ENCODE peak calls at places on chromosomes 6 and 20, in five cellular contexts. G is GM23338, N is left lung, Z is spleen, T is heart right ventricle. S is an unnamed sample.

GRCh38 chr6:132527791-132528190 is 10.3 kb upstream of the TAAR9 start:
- DNase-seq in Z (no peak), N (no peak), T (no peak), G (no peak), S (no peak)

GRCh38 chr20:62133864-62134263 is 9.3 kb downstream of the PSMA7 start:
- DNase-seq in N (no peak), G (peak), T (no peak), Z (no peak), S (no peak)

GRCh38 chr6:48476257-48476656 is 365.3 kb upstream of the PTCHD4 start:
- DNase-seq in G (peak), N (no peak), T (no peak), Z (no peak), S (no peak)

GRCh38 chr6:129818251-129818650 is 42.9 kb downstream of the TMEM244 start:
- DNase-seq in Z (no peak), G (no peak), T (no peak), N (no peak), S (no peak)

GRCh38 chr20:760751-761417 is 7.4 kb downstream of the SLC52A3 start:
- DNase-seq in Z (no peak), G (peak), N (no peak), T (peak), S (no peak)

GRCh38 chr6:130178692-130179091 is 44.1 kb downstream of the SAMD3 start:
- DNase-seq in G (no peak), T (no peak), N (no peak), Z (no peak), S (no peak)

GRCh38 chr20:25632940-25633790 is 9.4 kb upstream of the NANP start:
- DNase-seq in T (no peak), N (no peak), Z (no peak), G (no peak), S (no peak)

GRCh38 chr20:46699651-46700359 is 9.6 kb upstream of the SLC2A10 start:
- DNase-seq in Z (no peak), T (no peak), G (peak), N (no peak), S (no peak)

GRCh38 chr6:114342086-114342825 is 567 bp downstream of the HS3ST5 start:
- DNase-seq in Z (peak), G (peak), N (peak), T (peak), S (no peak)

GRCh38 chr20:6580486-6580885 is 187.0 kb upstream of the BMP2 start:
- DNase-seq in G (no peak), N (no peak), T (peak), Z (no peak), S (no peak)

GRCh38 chr6:156902782-156903181 is 125.6 kb downstream of the ARID1B start:
- DNase-seq in Z (no peak), N (no peak), T (no peak), G (no peak), S (no peak)

GRCh38 chr6:17758113-17758512 is 51.4 kb upstream of the NUP153 start:
- DNase-seq in G (no peak), N (no peak), T (no peak), Z (no peak), S (no peak)

GRCh38 chr6:161736796-161737292 is 463.0 kb upstream of the AGPAT4 start:
- DNase-seq in G (peak), N (no peak), Z (no peak), T (no peak), S (no peak)

GRCh38 chr6:35500782-35501181 is 3.9 kb upstream of the TEAD3 start:
- DNase-seq in Z (no peak), G (no peak), T (no peak), N (no peak), S (no peak)

GRCh38 chr6:137313928-137314855 is 95.0 kb upstream of the IFNGR1 start:
- DNase-seq in Z (peak), T (peak), N (peak), G (peak), S (peak)

GRCh38 chr6:11214438-11214837 is 18.0 kb downstream of the NEDD9 start:
- DNase-seq in G (no peak), T (no peak), Z (no peak), N (no peak), S (no peak)

GRCh38 chr20:31605902-31606677 is 1.0 kb downstream of the ID1 start:
- DNase-seq in Z (peak), T (peak), G (peak), N (peak), S (peak)

GRCh38 chr6:157323924-157324276 is 581 bp upstream of the TMEM242 start:
- DNase-seq in N (peak), G (peak), Z (peak), T (peak), S (peak)

GRCh38 chr6:126437225-126437624 is 97.3 kb downstream of the CENPW start:
- DNase-seq in G (no peak), N (no peak), T (no peak), Z (no peak), S (no peak)

GRCh38 chr6:39804666-39805065 is 12.5 kb downstream of the DAAM2 start:
- DNase-seq in Z (no peak), T (no peak), N (no peak), G (no peak), S (peak)

GRCh38 chr6:106439459-106439858 is 78.9 kb downstream of the CRYBG1 start:
- DNase-seq in N (no peak), T (no peak), Z (no peak), G (no peak), S (no peak)

GRCh38 chr6:140071115-140071514 is 696.7 kb upstream of the CITED2 start:
- DNase-seq in Z (no peak), N (no peak), G (no peak), T (no peak), S (no peak)

GRCh38 chr20:39674842-39675241 is 712.7 kb downstream of the DHX35 start:
- DNase-seq in T (no peak), Z (no peak), N (no peak), G (no peak), S (no peak)

GRCh38 chr6:132115714-132116366 is 164.7 kb upstream of the CCN2 start:
- DNase-seq in Z (no peak), T (no peak), N (no peak), G (no peak), S (no peak)

GRCh38 chr6:131574686-131575085 is 1.7 kb downstream of the ARG1 start:
- DNase-seq in G (no peak), N (no peak), T (no peak), Z (no peak), S (no peak)

DNA sequence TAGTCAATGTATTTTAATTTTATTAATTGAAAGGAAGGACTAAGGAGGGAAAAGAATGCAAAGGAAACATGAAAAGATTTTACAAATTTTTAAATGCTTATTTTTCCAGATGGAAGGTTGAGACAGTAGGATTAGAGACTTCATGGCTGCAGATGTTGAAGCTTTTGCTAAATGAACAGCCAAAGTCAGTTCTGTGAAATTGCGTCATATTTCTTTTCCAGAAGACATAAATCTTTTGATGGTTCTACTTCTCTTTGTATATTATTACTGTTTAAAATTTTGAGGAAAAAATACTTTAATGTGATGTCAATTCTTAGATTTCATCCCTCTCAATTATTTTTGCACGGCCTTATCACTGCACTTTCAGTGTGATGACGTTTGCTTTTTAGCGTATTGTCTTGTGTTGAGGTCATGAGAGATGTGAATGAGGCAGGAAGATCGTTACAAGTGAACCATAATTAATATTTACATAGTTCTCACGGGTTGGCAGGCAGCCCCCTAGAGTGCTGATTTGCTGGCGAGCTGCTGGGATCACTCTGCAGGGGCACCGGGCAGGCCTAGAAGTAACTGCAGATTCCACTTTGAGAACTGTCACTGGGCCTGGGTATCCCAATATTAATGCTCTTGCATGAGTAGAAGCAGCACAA is 158.1 kb downstream of the TBXT start:
- DNase-seq in N (no peak), T (no peak), G (no peak), Z (no peak), S (peak)
- H3K4me3 ChIP-seq in N (no peak), T (peak), G (peak), Z (no peak), S (no peak)

GRCh38 chr6:33967966-33968724 is 164.3 kb upstream of the MLN start:
- DNase-seq in N (peak), Z (peak), T (no peak), G (peak), S (no peak)
- TF ChIP-seq CTCF in N (no peak), Z (no peak), T (no peak), G (peak), S (no peak)

DNA sequence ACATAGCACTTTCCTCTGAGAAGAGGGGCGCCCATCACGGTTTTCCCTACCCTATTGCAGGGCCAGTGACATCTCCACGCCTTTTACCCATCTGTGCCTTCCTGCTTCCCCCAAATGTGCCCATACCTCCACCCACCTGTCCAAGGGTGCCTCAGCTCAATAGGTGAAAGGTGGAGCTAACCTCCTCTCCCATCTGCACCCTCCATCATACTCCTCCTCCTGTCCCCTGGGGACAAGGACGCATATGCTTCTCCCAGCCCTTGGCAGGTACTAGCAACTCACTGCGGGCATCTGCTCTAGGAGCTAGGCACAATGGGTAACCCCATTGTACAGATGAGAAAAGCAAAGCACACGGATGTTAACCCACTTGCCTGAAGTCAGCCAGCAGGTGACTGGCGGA is 62.8 kb downstream of the STK35 start:
- DNase-seq in G (no peak), N (no peak), T (no peak), Z (no peak), S (no peak)
- H3K4me3 ChIP-seq in G (no peak), N (no peak), T (no peak), Z (no peak), S (no peak)

DNA sequence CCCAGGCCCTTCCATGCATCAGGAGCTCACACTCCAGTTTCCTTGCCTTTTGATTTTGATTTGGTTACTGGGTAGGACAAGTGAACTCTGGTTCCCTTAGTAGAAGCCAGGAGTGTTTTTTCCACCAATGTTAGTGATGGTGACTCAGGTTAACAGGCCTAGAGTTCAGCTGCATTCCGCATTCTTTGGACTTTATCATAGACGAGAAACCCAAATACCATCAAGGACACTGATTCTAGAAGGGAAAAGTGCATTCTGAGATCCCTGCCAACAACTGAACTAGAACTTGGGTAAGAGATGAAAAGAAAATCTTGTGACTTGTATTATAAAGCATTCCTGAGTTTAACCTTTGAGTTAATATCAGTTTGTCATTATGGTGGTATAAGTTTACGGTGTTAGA is 8.9 kb downstream of the GSS start:
- DNase-seq in N (no peak), G (no peak), T (no peak), Z (no peak), S (no peak)
- TF ChIP-seq CTCF in N (no peak), G (no peak), T (no peak), Z (no peak), S (no peak)

GRCh38 chr6:72620866-72621242 is 1.0 kb upstream of the KCNQ5 start:
- DNase-seq in T (no peak), N (no peak), Z (peak), G (peak), S (no peak)

GRCh38 chr6:72621243-72622093 is at the start of gene KCNQ5:
- DNase-seq in T (no peak), Z (peak), N (no peak), G (peak), S (no peak)

GRCh38 chr6:72617721-72618120 is 4.1 kb upstream of the KCNQ5 start:
- DNase-seq in N (no peak), Z (no peak), G (no peak), T (no peak), S (no peak)

GRCh38 chr6:72622094-72622540 is 253 bp downstream of the KCNQ5 start:
- DNase-seq in G (peak), N (peak), T (peak), Z (peak), S (no peak)

GRCh38 chr6:72619883-72620696 is 1.8 kb upstream of the KCNQ5 start:
- DNase-seq in Z (peak), N (peak), T (peak), G (peak), S (no peak)
- H3K4me3 ChIP-seq in Z (peak), N (peak), T (peak), G (peak), S (no peak)

GRCh38 chr6:50610562-50610961 is 102.8 kb upstream of the TFAP2D start:
- DNase-seq in T (no peak), G (peak), N (no peak), Z (no peak), S (no peak)
- TF ChIP-seq CTCF in T (no peak), G (peak), N (no peak), Z (no peak), S (no peak)